ENCODE peak calls at places on chromosomes 12 and 14, in eight cellular contexts. One of them, this sample, is unnamed.

GRCh38 chr14:100552524-100553125 is 34.6 kb downstream of the BEGAIN start:
- DNase-seq in mesenchymal stem cell: no peak
- DNase-seq in activated CD4-positive, alpha-beta T cell treated with anti-CD3 and anti-CD28 coated beads, Interleukin-2, amount 50 U/mL, for 1 hour: no peak
- DNase-seq in NCI-H2171: peak; percentile 33
- DNase-seq in GM03348: no peak
- DNase-seq in endothelial cell: no peak
- DNase-seq in GM20000: no peak
- DNase-seq in activated gamma-delta T cell treated with anti-CD3 and anti-CD28 coated beads, Interleukin-2, amount 50 U/mL, for 16 hours: no peak
- DNase-seq in this sample: no peak

GRCh38 chr14:93929657-93930056 is 2.5 kb downstream of the FAM181A start:
- DNase-seq in mesenchymal stem cell: no peak
- DNase-seq in activated CD4-positive, alpha-beta T cell treated with anti-CD3 and anti-CD28 coated beads, Interleukin-2, amount 50 U/mL, for 1 hour: no peak
- DNase-seq in NCI-H2171: no peak
- DNase-seq in GM03348: no peak
- DNase-seq in endothelial cell: no peak
- DNase-seq in GM20000: no peak
- DNase-seq in activated gamma-delta T cell treated with anti-CD3 and anti-CD28 coated beads, Interleukin-2, amount 50 U/mL, for 16 hours: no peak
- DNase-seq in this sample: no peak

GRCh38 chr12:123532021-123532420 is 1.5 kb downstream of the RILPL1 start:
- DNase-seq in mesenchymal stem cell: peak; percentile 13
- DNase-seq in activated CD4-positive, alpha-beta T cell treated with anti-CD3 and anti-CD28 coated beads, Interleukin-2, amount 50 U/mL, for 1 hour: no peak
- DNase-seq in NCI-H2171: no peak
- DNase-seq in GM03348: peak; percentile 39
- DNase-seq in endothelial cell: peak; percentile 30
- DNase-seq in GM20000: peak; percentile 56
- DNase-seq in activated gamma-delta T cell treated with anti-CD3 and anti-CD28 coated beads, Interleukin-2, amount 50 U/mL, for 16 hours: no peak
- DNase-seq in this sample: no peak

GRCh38 chr14:76051717-76052459 is 66.3 kb downstream of the IFT43 start:
- DNase-seq in mesenchymal stem cell: no peak
- DNase-seq in activated CD4-positive, alpha-beta T cell treated with anti-CD3 and anti-CD28 coated beads, Interleukin-2, amount 50 U/mL, for 1 hour: no peak
- DNase-seq in NCI-H2171: no peak
- DNase-seq in GM03348: no peak
- DNase-seq in endothelial cell: no peak
- DNase-seq in GM20000: no peak
- DNase-seq in activated gamma-delta T cell treated with anti-CD3 and anti-CD28 coated beads, Interleukin-2, amount 50 U/mL, for 16 hours: no peak
- DNase-seq in this sample: no peak

GRCh38 chr12:75658826-75659823 is 147.7 kb upstream of the KRR1 start:
- DNase-seq in mesenchymal stem cell: peak; percentile 81
- DNase-seq in activated CD4-positive, alpha-beta T cell treated with anti-CD3 and anti-CD28 coated beads, Interleukin-2, amount 50 U/mL, for 1 hour: no peak
- DNase-seq in NCI-H2171: no peak
- DNase-seq in GM03348: peak; percentile 43
- DNase-seq in endothelial cell: no peak
- DNase-seq in GM20000: no peak
- DNase-seq in activated gamma-delta T cell treated with anti-CD3 and anti-CD28 coated beads, Interleukin-2, amount 50 U/mL, for 16 hours: no peak
- DNase-seq in this sample: peak; percentile 65

GRCh38 chr12:80708535-80709328 is 1.3 kb downstream of the MYF6 start:
- DNase-seq in mesenchymal stem cell: peak; percentile 32
- DNase-seq in activated CD4-positive, alpha-beta T cell treated with anti-CD3 and anti-CD28 coated beads, Interleukin-2, amount 50 U/mL, for 1 hour: no peak
- DNase-seq in NCI-H2171: no peak
- DNase-seq in GM03348: no peak
- DNase-seq in endothelial cell: peak; percentile 59
- DNase-seq in GM20000: no peak
- DNase-seq in activated gamma-delta T cell treated with anti-CD3 and anti-CD28 coated beads, Interleukin-2, amount 50 U/mL, for 16 hours: no peak
- DNase-seq in this sample: no peak

GRCh38 chr14:21072102-21072501 is 2.0 kb downstream of the ARHGEF40 start:
- DNase-seq in mesenchymal stem cell: peak; percentile 81
- DNase-seq in activated CD4-positive, alpha-beta T cell treated with anti-CD3 and anti-CD28 coated beads, Interleukin-2, amount 50 U/mL, for 1 hour: no peak
- DNase-seq in NCI-H2171: no peak
- DNase-seq in GM03348: peak; percentile 78
- DNase-seq in endothelial cell: no peak
- DNase-seq in GM20000: no peak
- DNase-seq in activated gamma-delta T cell treated with anti-CD3 and anti-CD28 coated beads, Interleukin-2, amount 50 U/mL, for 16 hours: no peak
- DNase-seq in this sample: peak; percentile 72

GRCh38 chr14:44979740-44980346 is 17.9 kb downstream of the TOGARAM1 start:
- DNase-seq in mesenchymal stem cell: no peak
- DNase-seq in activated CD4-positive, alpha-beta T cell treated with anti-CD3 and anti-CD28 coated beads, Interleukin-2, amount 50 U/mL, for 1 hour: no peak
- DNase-seq in NCI-H2171: no peak
- DNase-seq in GM03348: no peak
- DNase-seq in endothelial cell: no peak
- DNase-seq in GM20000: no peak
- DNase-seq in activated gamma-delta T cell treated with anti-CD3 and anti-CD28 coated beads, Interleukin-2, amount 50 U/mL, for 16 hours: no peak
- DNase-seq in this sample: no peak

GRCh38 chr14:74682169-74682952 is 30.5 kb downstream of the AREL1 start:
- DNase-seq in mesenchymal stem cell: no peak
- DNase-seq in activated CD4-positive, alpha-beta T cell treated with anti-CD3 and anti-CD28 coated beads, Interleukin-2, amount 50 U/mL, for 1 hour: no peak
- DNase-seq in NCI-H2171: no peak
- DNase-seq in GM03348: no peak
- DNase-seq in endothelial cell: no peak
- DNase-seq in GM20000: no peak
- DNase-seq in activated gamma-delta T cell treated with anti-CD3 and anti-CD28 coated beads, Interleukin-2, amount 50 U/mL, for 16 hours: no peak
- DNase-seq in this sample: no peak

GRCh38 chr14:21092147-21093011 is 6.1 kb downstream of the ZNF219 start:
- DNase-seq in mesenchymal stem cell: peak; percentile 68
- DNase-seq in activated CD4-positive, alpha-beta T cell treated with anti-CD3 and anti-CD28 coated beads, Interleukin-2, amount 50 U/mL, for 1 hour: peak; percentile 94
- DNase-seq in NCI-H2171: no peak
- DNase-seq in GM03348: peak; percentile 92
- DNase-seq in endothelial cell: peak; percentile 94
- DNase-seq in GM20000: peak; percentile 98
- DNase-seq in activated gamma-delta T cell treated with anti-CD3 and anti-CD28 coated beads, Interleukin-2, amount 50 U/mL, for 16 hours: peak; percentile 87
- DNase-seq in this sample: peak; percentile 85

GRCh38 chr14:71248204-71248603 is 340.9 kb downstream of the PCNX1 start:
- DNase-seq in mesenchymal stem cell: peak; percentile 30
- DNase-seq in activated CD4-positive, alpha-beta T cell treated with anti-CD3 and anti-CD28 coated beads, Interleukin-2, amount 50 U/mL, for 1 hour: no peak
- DNase-seq in NCI-H2171: no peak
- DNase-seq in GM03348: peak; percentile 44
- DNase-seq in endothelial cell: no peak
- DNase-seq in GM20000: no peak
- DNase-seq in activated gamma-delta T cell treated with anti-CD3 and anti-CD28 coated beads, Interleukin-2, amount 50 U/mL, for 16 hours: no peak
- DNase-seq in this sample: no peak

GRCh38 chr12:77120156-77120555 is 54.8 kb upstream of the E2F7 start:
- DNase-seq in mesenchymal stem cell: peak; percentile 72
- DNase-seq in activated CD4-positive, alpha-beta T cell treated with anti-CD3 and anti-CD28 coated beads, Interleukin-2, amount 50 U/mL, for 1 hour: no peak
- DNase-seq in NCI-H2171: no peak
- DNase-seq in GM03348: peak; percentile 35
- DNase-seq in endothelial cell: no peak
- DNase-seq in GM20000: no peak
- DNase-seq in activated gamma-delta T cell treated with anti-CD3 and anti-CD28 coated beads, Interleukin-2, amount 50 U/mL, for 16 hours: no peak
- DNase-seq in this sample: peak; percentile 54

This sample was measured in AG08395.